ENCODE peak calls at places on chromosomes 1 and 21, in nine cellular contexts. N is endothelial cell of umbilical vein, M is colonic mucosa, G is HepG2, J is astrocyte, B is endodermal cell, C is keratinocyte, T is kidney, U is mesendoderm. Z is an unnamed sample. For H3K36me3, the result is how much of the 10 kb centered on the place peaks cover.

GRCh38 chr1:234609528-234610042 is 393 bp downstream of the IRF2BP2 start:
- DNase-seq in N (no peak), M (no peak), G (no peak), J (no peak), B (no peak), C (no peak), T (no peak), U (no peak), Z (peak)

GRCh38 chr1:56676571-56677035 is 31.5 kb downstream of the PRKAA2 start:
- DNase-seq in N (peak), M (no peak), G (no peak), J (peak), B (no peak), C (no peak), T (no peak), U (no peak), Z (peak)

GRCh38 chr1:70542040-70542439 is 131.0 kb downstream of the CTH start:
- DNase-seq in N (no peak), M (no peak), G (no peak), J (no peak), B (no peak), C (no peak), T (no peak), U (no peak), Z (no peak)

GRCh38 chr1:61253059-61253735 is 170.8 kb downstream of the NFIA start:
- DNase-seq in N (peak), M (peak), G (peak), J (no peak), B (no peak), C (no peak), T (no peak), U (no peak), Z (peak)

GRCh38 chr21:29371464-29371863 is 72.7 kb downstream of the BACH1 start:
- DNase-seq in N (no peak), M (no peak), G (no peak), J (no peak), B (peak), C (no peak), T (no peak), U (no peak), Z (no peak)

GRCh38 chr21:46613391-46613790 is 8.5 kb upstream of the S100B start:
- DNase-seq in N (no peak), M (no peak), G (no peak), J (no peak), B (no peak), C (no peak), T (no peak), U (no peak), Z (no peak)

GRCh38 chr21:43916691-43917514 is 51.9 kb downstream of the AGPAT3 start:
- DNase-seq in N (no peak), M (no peak), G (no peak), J (no peak), B (peak), C (no peak), T (peak), U (no peak), Z (peak)

GRCh38 chr1:38728176-38728908 is 131.2 kb downstream of the RRAGC start:
- DNase-seq in N (peak), M (peak), G (no peak), J (peak), B (peak), C (no peak), T (peak), U (peak), Z (peak)

GRCh38 chr1:76764638-76765572 is 102.4 kb upstream of the ST6GALNAC5 start:
- DNase-seq in N (peak), M (no peak), G (no peak), J (no peak), B (no peak), C (no peak), T (no peak), U (no peak), Z (peak)

GRCh38 chr1:78491311-78492071 is 717 bp downstream of the PTGFR start:
- DNase-seq in N (peak), M (peak), G (no peak), J (peak), B (peak), C (no peak), T (peak), U (peak), Z (peak)

GRCh38 chr1:59747469-59748014 is 67.2 kb upstream of the HOOK1 start:
- DNase-seq in N (peak), M (no peak), G (no peak), J (peak), B (no peak), C (no peak), T (no peak), U (no peak), Z (no peak)

GRCh38 chr1:180228648-180229482 is 1.2 kb upstream of the LHX4 start:
- DNase-seq in N (no peak), M (no peak), G (no peak), J (no peak), B (peak), C (no peak), T (peak), U (peak), Z (peak)

GRCh38 chr1:117561071-117561470 is 44.8 kb upstream of the TENT5C start:
- DNase-seq in N (no peak), M (no peak), G (no peak), J (no peak), B (no peak), C (no peak), T (no peak), U (no peak), Z (no peak)

GRCh38 chr1:1225238-1225845 is 6.5 kb downstream of the SDF4 start:
- DNase-seq in N (no peak), M (no peak), G (no peak), J (no peak), B (no peak), C (no peak), T (no peak), U (no peak), Z (no peak)

GRCh38 chr1:20184997-20185833 is 681 bp upstream of the UBXN10 start:
- DNase-seq in N (no peak), M (no peak), G (no peak), J (no peak), B (no peak), C (no peak), T (no peak), U (peak), Z (no peak)

GRCh38 chr1:187236676-187237075 is 407.9 kb downstream of the PLA2G4A start:
- DNase-seq in N (no peak), M (no peak), G (no peak), J (no peak), B (no peak), C (no peak), T (no peak), U (no peak), Z (no peak)

GRCh38 chr1:201377611-201378092 is at the start of gene TNNT2:
- DNase-seq in N (no peak), M (no peak), G (no peak), J (no peak), B (no peak), C (no peak), T (no peak), U (peak), Z (no peak)

GRCh38 chr1:85628791-85629531 is 48.4 kb downstream of the CCN1 start:
- DNase-seq in N (peak), M (peak), G (peak), J (peak), B (peak), C (no peak), T (peak), U (peak), Z (peak)

GRCh38 chr1:183946309-183946591 is 91.3 kb downstream of the COLGALT2 start:
- DNase-seq in N (no peak), M (no peak), G (no peak), J (no peak), B (no peak), C (no peak), T (no peak), U (no peak), Z (no peak)

GRCh38 chr1:164834641-164835040 is 275.7 kb downstream of the PBX1 start:
- DNase-seq in N (no peak), M (no peak), G (no peak), J (peak), B (no peak), C (no peak), T (no peak), U (no peak), Z (no peak)

GRCh38 chr1:3634059-3634800 is 9.4 kb downstream of the TPRG1L start:
- DNase-seq in N (no peak), M (no peak), G (no peak), J (no peak), B (no peak), C (no peak), T (peak), U (no peak), Z (no peak)

GRCh38 chr1:82934069-82934468 is 1064.9 kb downstream of the TTLL7 start:
- DNase-seq in N (no peak), M (no peak), G (no peak), J (no peak), B (no peak), C (no peak), T (no peak), U (no peak), Z (no peak)

GRCh38 chr1:61445269-61445825 is 279.6 kb downstream of the TM2D1 start:
- DNase-seq in N (no peak), M (peak), G (no peak), J (no peak), B (no peak), C (no peak), T (no peak), U (no peak), Z (no peak)

GRCh38 chr1:79295967-79296366 is 289.4 kb upstream of the ADGRL4 start:
- DNase-seq in N (no peak), M (no peak), G (no peak), J (no peak), B (no peak), C (no peak), T (no peak), U (peak), Z (peak)

GRCh38 chr1:154434346-154435075 is 29.4 kb downstream of the IL6R start:
- DNase-seq in N (no peak), M (peak), G (no peak), J (peak), B (no peak), C (no peak), T (peak), U (no peak), Z (peak)

GRCh38 chr1:152442765-152443164 is 28.7 kb upstream of the CRNN start:
- DNase-seq in N (peak), M (no peak), G (no peak), J (peak), B (no peak), C (peak), T (no peak), U (no peak), Z (peak)

GRCh38 chr1:46244656-46245371 is 2.7 kb upstream of the RAD54L start:
- DNase-seq in N (peak), M (no peak), G (no peak), J (no peak), B (peak), C (no peak), T (no peak), U (peak), Z (peak)

GRCh38 chr1:155003227-155003765 is 694 bp downstream of the ZBTB7B start:
- DNase-seq in N (peak), M (peak), G (no peak), J (no peak), B (peak), C (no peak), T (no peak), U (peak), Z (peak)

GRCh38 chr1:41268154-41268770 is 26.2 kb upstream of the SCMH1 start:
- DNase-seq in N (peak), M (peak), G (peak), J (peak), B (peak), C (no peak), T (peak), U (peak), Z (peak)

GRCh38 chr1:16017076-16017460 is 775 bp downstream of the HSPB7 start:
- DNase-seq in N (no peak), M (no peak), G (no peak), J (no peak), B (no peak), C (no peak), T (no peak), U (no peak), Z (no peak)

GRCh38 chr21:42734323-42734971 is 81.0 kb downstream of the PDE9A start:
- DNase-seq in N (no peak), M (no peak), G (peak), J (no peak), B (peak), C (no peak), T (no peak), U (no peak), Z (no peak)

GRCh38 chr21:45001134-45002095 is 61.6 kb downstream of the SLX9 start:
- DNase-seq in N (peak), M (no peak), G (no peak), J (peak), B (no peak), C (no peak), T (peak), U (no peak), Z (peak)

DNA sequence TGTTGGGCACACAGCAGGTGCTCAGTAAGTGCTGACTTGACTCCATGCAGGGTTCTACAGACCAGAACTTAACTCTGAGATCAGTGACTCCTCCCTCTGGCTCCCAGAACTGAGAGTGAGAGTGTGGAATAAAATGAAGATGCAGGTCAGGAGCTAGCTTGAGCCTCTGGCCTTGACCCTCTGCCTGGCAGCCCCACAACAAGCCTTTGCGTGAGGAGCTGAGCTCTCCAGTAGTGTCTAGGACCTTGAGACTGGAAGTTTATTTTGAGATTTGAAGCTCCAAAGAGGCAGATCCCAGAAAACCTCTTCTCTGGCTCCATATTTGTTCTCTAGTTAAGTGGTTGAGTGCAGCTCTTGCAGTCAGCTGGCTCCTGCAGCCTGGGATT is 3.4 kb upstream of the WNT2B start:
- DNase-seq in N (no peak), M (no peak), G (no peak), J (no peak), B (no peak), C (no peak), T (no peak), U (no peak), Z (no peak)
- H3K9ac ChIP-seq in N (no peak), M (no peak), G (no peak), J (no peak), B (no peak), C (no peak), T (no peak), U (no peak), Z (no peak)

DNA sequence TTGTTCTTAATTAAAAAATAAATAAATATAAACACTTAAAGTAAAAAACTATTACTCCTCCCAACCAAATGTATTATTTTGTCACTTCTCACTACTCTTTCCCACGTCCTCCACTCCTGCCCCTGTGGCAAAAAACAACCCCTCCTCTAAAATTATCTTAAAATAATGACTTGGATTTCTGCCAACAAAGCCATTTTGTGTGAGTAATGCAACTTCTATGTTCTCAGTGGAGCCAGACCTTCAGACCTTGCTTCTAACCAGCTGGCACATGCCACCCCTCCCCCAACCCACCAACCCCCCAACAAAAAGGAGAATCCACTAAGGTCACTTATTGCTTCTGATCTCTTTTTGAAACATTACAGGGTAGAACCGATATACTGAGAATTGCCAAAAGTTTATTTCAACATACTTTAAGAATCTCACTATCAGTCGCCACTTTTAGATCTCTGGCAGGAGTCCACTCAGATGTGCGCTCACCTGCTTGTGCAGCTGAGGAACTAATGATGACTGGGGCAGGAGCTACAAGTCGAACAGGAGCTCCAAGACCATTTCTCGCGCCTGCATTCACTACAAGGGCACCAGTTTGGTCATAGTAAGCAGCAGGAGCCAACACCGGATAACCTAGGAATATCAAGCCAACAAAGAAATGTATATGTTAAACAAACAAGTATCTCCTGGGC is 58.3 kb upstream of the SDC3 start:
- DNase-seq in N (peak), M (no peak), G (peak), J (peak), B (no peak), C (peak), T (no peak), U (no peak), Z (peak)
- H3K36me3 ChIP-seq in N (under half), M (under half), G (under half), J (half or more), B (half or more), C (under half), T (under half), U (under half), Z (half or more)

GRCh38 chr1:242209063-242209462 is 210.2 kb upstream of the MAP1LC3C start:
- DNase-seq in N (no peak), M (no peak), G (no peak), J (no peak), B (peak), C (no peak), T (no peak), U (no peak), Z (no peak)

GRCh38 chr1:242203290-242203689 is 204.4 kb upstream of the MAP1LC3C start:
- DNase-seq in N (no peak), M (no peak), G (no peak), J (no peak), B (no peak), C (no peak), T (no peak), U (peak), Z (no peak)

GRCh38 chr1:242206994-242207393 is 208.1 kb upstream of the MAP1LC3C start:
- DNase-seq in N (no peak), M (no peak), G (no peak), J (no peak), B (no peak), C (no peak), T (no peak), U (no peak), Z (no peak)

GRCh38 chr1:242208021-242208420 is 209.1 kb upstream of the MAP1LC3C start:
- DNase-seq in N (no peak), M (no peak), G (no peak), J (no peak), B (no peak), C (no peak), T (no peak), U (peak), Z (no peak)

DNA sequence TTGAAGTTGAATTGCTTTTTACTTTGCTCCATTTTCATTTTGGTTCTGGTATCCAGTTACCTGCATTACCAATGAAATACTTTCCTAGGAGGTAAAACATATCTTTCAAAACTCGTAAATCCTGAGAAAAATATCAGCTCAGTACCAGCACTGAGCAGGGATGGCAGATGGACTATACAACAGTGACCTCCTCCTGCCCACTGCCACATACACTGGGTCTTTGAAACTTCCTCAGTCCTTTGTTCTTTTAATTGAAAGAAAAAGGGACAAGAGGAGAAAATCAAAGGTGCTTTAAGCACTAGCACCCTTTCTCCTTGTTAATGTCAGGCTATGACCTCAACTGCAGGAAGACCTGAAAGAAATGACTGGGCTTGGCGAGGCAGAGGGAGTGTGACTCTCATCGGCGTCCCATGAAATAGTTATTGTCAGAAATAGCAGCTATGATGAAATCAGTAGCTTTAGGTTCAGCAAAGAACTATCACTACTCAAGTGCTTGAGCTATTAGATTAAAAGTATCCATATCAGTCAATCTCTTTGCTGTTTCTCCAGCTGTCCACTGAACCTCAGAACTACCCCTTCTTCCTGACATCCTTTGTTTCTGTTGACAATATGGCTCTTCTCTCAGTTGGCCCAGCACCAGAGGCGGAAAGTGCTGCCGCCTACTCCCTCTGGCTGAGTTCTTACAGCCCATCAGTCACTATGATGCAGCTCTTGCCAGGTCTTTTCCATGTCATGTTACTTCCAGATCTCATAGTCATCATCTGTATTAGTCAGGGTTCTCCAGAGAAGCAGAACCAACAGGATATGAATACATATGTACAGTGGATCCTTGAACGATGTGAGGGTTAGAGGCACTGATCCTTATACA is 207.0 kb upstream of the MAP1LC3C start:
- DNase-seq in N (no peak), M (no peak), G (no peak), J (no peak), B (no peak), C (no peak), T (no peak), U (no peak), Z (peak)
- H3K9ac ChIP-seq in N (no peak), M (no peak), G (no peak), J (no peak), B (no peak), C (no peak), T (no peak), U (no peak), Z (no peak)

GRCh38 chr1:156316909-156317308 is 17.8 kb upstream of the VHLL start:
- DNase-seq in N (no peak), M (no peak), G (no peak), J (no peak), B (no peak), C (no peak), T (no peak), U (no peak), Z (no peak)

GRCh38 chr1:156320560-156320959 is 17.5 kb downstream of the CCT3 start:
- DNase-seq in N (no peak), M (no peak), G (no peak), J (no peak), B (no peak), C (no peak), T (no peak), U (no peak), Z (no peak)

DNA sequence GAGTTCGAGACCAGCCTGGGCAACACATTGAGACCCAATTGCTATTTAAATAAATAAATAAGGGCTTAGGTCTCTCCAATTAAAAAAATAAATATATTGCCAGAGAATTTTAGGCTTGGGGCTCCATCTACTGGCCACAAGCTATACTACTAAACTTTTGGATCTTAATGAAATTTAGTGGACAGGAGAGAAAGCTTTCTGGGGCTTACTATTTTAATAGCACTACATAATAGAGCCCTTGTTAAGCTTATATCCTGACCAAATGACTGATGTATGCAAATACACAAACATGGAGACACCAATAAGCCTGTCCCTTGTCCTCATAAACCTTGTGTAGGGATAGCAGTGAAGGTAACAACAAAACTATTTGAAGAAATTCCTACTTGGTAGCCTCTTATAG is 18.4 kb downstream of the CCT3 start:
- DNase-seq in N (peak), M (no peak), G (peak), J (no peak), B (no peak), C (no peak), T (no peak), U (peak), Z (peak)
- H3K36me3 ChIP-seq in N (half or more), M (under half), G (under half), J (half or more), B (half or more), C (under half), T (under half), U (under half), Z (half or more)

GRCh38 chr21:33654412-33654811 is 12.1 kb downstream of the ITSN1 start:
- DNase-seq in N (no peak), M (no peak), G (no peak), J (no peak), B (peak), C (no peak), T (no peak), U (no peak), Z (no peak)

GRCh38 chr21:33658919-33659318 is 16.6 kb downstream of the ITSN1 start:
- DNase-seq in N (no peak), M (no peak), G (no peak), J (no peak), B (no peak), C (no peak), T (no peak), U (peak), Z (no peak)

GRCh38 chr21:33655591-33656221 is 13.4 kb downstream of the ITSN1 start:
- DNase-seq in N (peak), M (peak), G (no peak), J (peak), B (peak), C (peak), T (no peak), U (peak), Z (peak)

GRCh38 chr21:33659550-33659949 is 17.2 kb downstream of the ITSN1 start:
- DNase-seq in N (no peak), M (no peak), G (no peak), J (no peak), B (no peak), C (no peak), T (no peak), U (no peak), Z (no peak)

GRCh38 chr21:33657124-33657842 is 15.0 kb downstream of the ITSN1 start:
- DNase-seq in N (peak), M (peak), G (no peak), J (no peak), B (peak), C (no peak), T (no peak), U (no peak), Z (no peak)
- H3K9ac ChIP-seq in N (peak), M (no peak), G (no peak), J (no peak), B (no peak), C (no peak), T (no peak), U (no peak), Z (no peak)